ENCODE peak calls at places on chromosome 4, in ten cellular contexts. P is bronchial epithelial cell, O is iPS-NIHi11, Q is SHP77, T is WTC11, F is GDM1, X is kidney epithelial cell, D is endothelial cell, S is M059J, H is left ventricle myocardium inferior. I is an unnamed sample.

GRCh38 chr4:148017801-148018200 is 285.9 kb downstream of the ARHGAP10 start:
- DNase-seq in P (no peak), O (no peak), Q (no peak), T (no peak), F (no peak), X (no peak), D (no peak), S (no peak), H (no peak), I (no peak)

GRCh38 chr4:184343400-184344177 is 125.9 kb upstream of the ENPP6 start:
- DNase-seq in P (peak), O (peak), Q (peak), T (peak), F (peak), X (peak), D (peak), S (peak), H (peak), I (peak)

GRCh38 chr4:81723044-81723884 is 251.6 kb upstream of the RASGEF1B start:
- DNase-seq in P (no peak), O (no peak), Q (no peak), T (no peak), F (no peak), X (no peak), D (no peak), S (no peak), H (no peak), I (no peak)

GRCh38 chr4:131426023-131426758 is 1722.9 kb upstream of the PCDH10 start:
- DNase-seq in P (no peak), O (no peak), Q (no peak), T (no peak), F (no peak), X (no peak), D (no peak), S (no peak), H (no peak), I (peak)

GRCh38 chr4:26051278-26051677 is 137.3 kb downstream of the SMIM20 start:
- DNase-seq in P (no peak), O (no peak), Q (no peak), T (no peak), F (no peak), X (no peak), D (no peak), S (no peak), H (no peak), I (no peak)

GRCh38 chr4:75930152-75930551 is 10.7 kb downstream of the NAAA start:
- DNase-seq in P (no peak), O (no peak), Q (no peak), T (no peak), F (no peak), X (no peak), D (no peak), S (no peak), H (no peak), I (no peak)

GRCh38 chr4:140523857-140524742 is at the start of gene ELMOD2:
- DNase-seq in P (peak), O (peak), Q (peak), T (peak), F (peak), X (peak), D (peak), S (peak), H (peak), I (peak)

GRCh38 chr4:60134106-60134505 is 1066.0 kb upstream of the ADGRL3 start:
- DNase-seq in P (no peak), O (no peak), Q (no peak), T (no peak), F (no peak), X (no peak), D (no peak), S (no peak), H (no peak), I (no peak)

GRCh38 chr4:102761478-102761790 is 666 bp upstream of the MANBA start:
- DNase-seq in P (peak), O (no peak), Q (no peak), T (no peak), F (no peak), X (no peak), D (no peak), S (peak), H (no peak), I (no peak)

GRCh38 chr4:24105183-24106039 is 215.6 kb upstream of the PPARGC1A start:
- DNase-seq in P (peak), O (no peak), Q (no peak), T (no peak), F (no peak), X (no peak), D (no peak), S (peak), H (no peak), I (no peak)

GRCh38 chr4:182189107-182189878 is 53.9 kb upstream of the TENM3 start:
- DNase-seq in P (peak), O (no peak), Q (no peak), T (no peak), F (no peak), X (peak), D (no peak), S (peak), H (no peak), I (no peak)

GRCh38 chr4:169229571-169230028 is 41.2 kb downstream of the SH3RF1 start:
- DNase-seq in P (peak), O (peak), Q (no peak), T (no peak), F (no peak), X (no peak), D (no peak), S (peak), H (no peak), I (no peak)

GRCh38 chr4:53541577-53542206 is 49.6 kb downstream of the LNX1 start:
- DNase-seq in P (peak), O (no peak), Q (no peak), T (no peak), F (no peak), X (peak), D (no peak), S (peak), H (no peak), I (no peak)

GRCh38 chr4:52317981-52318380 is 266.9 kb downstream of the SPATA18 start:
- DNase-seq in P (peak), O (no peak), Q (no peak), T (no peak), F (no peak), X (no peak), D (no peak), S (no peak), H (no peak), I (no peak)

GRCh38 chr4:138341739-138342415 is 99.7 kb upstream of the SLC7A11 start:
- DNase-seq in P (no peak), O (no peak), Q (no peak), T (no peak), F (no peak), X (no peak), D (no peak), S (no peak), H (no peak), I (peak)

GRCh38 chr4:126268106-126268505 is 953.4 kb downstream of the FAT4 start:
- DNase-seq in P (peak), O (no peak), Q (no peak), T (no peak), F (no peak), X (no peak), D (no peak), S (no peak), H (no peak), I (no peak)

GRCh38 chr4:3201718-3202702 is 46.9 kb upstream of the MSANTD1 start:
- DNase-seq in P (no peak), O (no peak), Q (no peak), T (no peak), F (peak), X (peak), D (no peak), S (peak), H (no peak), I (peak)

GRCh38 chr4:1196421-1197183 is 24.2 kb upstream of the SPON2 start:
- DNase-seq in P (no peak), O (peak), Q (no peak), T (no peak), F (no peak), X (no peak), D (no peak), S (no peak), H (no peak), I (no peak)

GRCh38 chr4:54165438-54165837 is 63.7 kb upstream of the PDGFRA start:
- DNase-seq in P (peak), O (peak), Q (no peak), T (no peak), F (no peak), X (peak), D (no peak), S (peak), H (no peak), I (no peak)

GRCh38 chr4:122360754-122361153 is 18.1 kb upstream of the ADAD1 start:
- DNase-seq in P (no peak), O (no peak), Q (no peak), T (no peak), F (no peak), X (no peak), D (no peak), S (no peak), H (no peak), I (no peak)

I was measured in HL-60.